ENCODE peak calls at places on chromosome 1, in nine cellular contexts. One of them, this sample, is unnamed. For H3K9me3, the result is how much of the 10 kb centered on the place peaks cover.

GRCh38 chr1:109272831-109273547 is 10.0 kb downstream of the PSRC1 start:
- DNase-seq in breast epithelium: no peak
- DNase-seq in tibial nerve: no peak
- DNase-seq in CD4-positive, alpha-beta memory T cell: no peak
- DNase-seq in OCI-LY7: no peak
- DNase-seq in heart right ventricle: no peak
- DNase-seq in mucosa of descending colon: peak
- DNase-seq in IMR-90: no peak
- DNase-seq in fibroblast of lung: no peak
- DNase-seq in this sample: no peak

GRCh38 chr1:6101826-6102225 is 56.1 kb downstream of the KCNAB2 start:
- DNase-seq in breast epithelium: no peak
- DNase-seq in tibial nerve: no peak
- DNase-seq in CD4-positive, alpha-beta memory T cell: no peak
- DNase-seq in OCI-LY7: no peak
- DNase-seq in heart right ventricle: no peak
- DNase-seq in mucosa of descending colon: peak
- DNase-seq in IMR-90: no peak
- DNase-seq in fibroblast of lung: no peak
- DNase-seq in this sample: no peak

GRCh38 chr1:29789221-29789909 is 553.0 kb downstream of the PTPRU start:
- DNase-seq in breast epithelium: no peak
- DNase-seq in tibial nerve: no peak
- DNase-seq in CD4-positive, alpha-beta memory T cell: no peak
- DNase-seq in OCI-LY7: no peak
- DNase-seq in heart right ventricle: no peak
- DNase-seq in mucosa of descending colon: no peak
- DNase-seq in IMR-90: peak
- DNase-seq in fibroblast of lung: no peak
- DNase-seq in this sample: no peak

GRCh38 chr1:235724716-235725115 is 75.1 kb upstream of the GNG4 start:
- DNase-seq in breast epithelium: no peak
- DNase-seq in tibial nerve: no peak
- DNase-seq in CD4-positive, alpha-beta memory T cell: no peak
- DNase-seq in OCI-LY7: no peak
- DNase-seq in heart right ventricle: no peak
- DNase-seq in mucosa of descending colon: no peak
- DNase-seq in IMR-90: no peak
- DNase-seq in fibroblast of lung: no peak
- DNase-seq in this sample: peak

GRCh38 chr1:52967666-52968065 is 40.6 kb downstream of the SCP2 start:
- DNase-seq in breast epithelium: no peak
- DNase-seq in tibial nerve: no peak
- DNase-seq in CD4-positive, alpha-beta memory T cell: no peak
- DNase-seq in OCI-LY7: no peak
- DNase-seq in heart right ventricle: no peak
- DNase-seq in mucosa of descending colon: no peak
- DNase-seq in IMR-90: no peak
- DNase-seq in fibroblast of lung: no peak
- DNase-seq in this sample: no peak

GRCh38 chr1:117574206-117574835 is 31.5 kb upstream of the TENT5C start:
- DNase-seq in breast epithelium: peak
- DNase-seq in tibial nerve: no peak
- DNase-seq in CD4-positive, alpha-beta memory T cell: no peak
- DNase-seq in OCI-LY7: no peak
- DNase-seq in heart right ventricle: no peak
- DNase-seq in mucosa of descending colon: no peak
- DNase-seq in IMR-90: no peak
- DNase-seq in fibroblast of lung: no peak
- DNase-seq in this sample: no peak

GRCh38 chr1:100580446-100580845 is 42.5 kb downstream of the GPR88 start:
- DNase-seq in breast epithelium: no peak
- DNase-seq in tibial nerve: no peak
- DNase-seq in CD4-positive, alpha-beta memory T cell: no peak
- DNase-seq in OCI-LY7: no peak
- DNase-seq in heart right ventricle: no peak
- DNase-seq in mucosa of descending colon: no peak
- DNase-seq in IMR-90: peak
- DNase-seq in fibroblast of lung: no peak
- DNase-seq in this sample: no peak

GRCh38 chr1:205907794-205908193 is 35.5 kb downstream of the SLC26A9 start:
- DNase-seq in breast epithelium: no peak
- DNase-seq in tibial nerve: no peak
- DNase-seq in CD4-positive, alpha-beta memory T cell: no peak
- DNase-seq in OCI-LY7: peak
- DNase-seq in heart right ventricle: no peak
- DNase-seq in mucosa of descending colon: no peak
- DNase-seq in IMR-90: peak
- DNase-seq in fibroblast of lung: peak
- DNase-seq in this sample: peak

DNA sequence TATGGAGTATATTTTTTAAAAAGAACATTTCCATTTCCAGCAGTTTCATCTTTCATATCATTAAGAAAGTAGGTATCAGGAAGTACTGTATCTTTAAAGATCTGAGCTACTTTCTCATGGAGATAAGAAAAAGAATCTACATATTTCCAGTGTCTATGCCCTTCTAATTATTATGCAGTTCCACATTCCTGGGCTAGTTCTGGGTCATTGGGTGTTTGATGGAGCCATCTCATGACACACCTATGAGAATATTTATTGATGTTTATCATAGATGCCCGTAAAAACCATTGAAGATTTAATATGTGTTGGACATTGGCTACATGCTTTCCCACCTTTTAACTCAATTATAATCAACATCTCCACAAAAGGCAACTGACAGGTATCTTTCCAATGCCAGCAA is 21.0 kb downstream of the LCE4A start:
- DNase-seq in breast epithelium: no peak
- DNase-seq in tibial nerve: no peak
- DNase-seq in CD4-positive, alpha-beta memory T cell: no peak
- DNase-seq in OCI-LY7: no peak
- DNase-seq in heart right ventricle: no peak
- DNase-seq in mucosa of descending colon: no peak
- DNase-seq in IMR-90: no peak
- DNase-seq in fibroblast of lung: no peak
- DNase-seq in this sample: no peak
- H3K9me3 ChIP-seq in breast epithelium: under half
- H3K9me3 ChIP-seq in tibial nerve: under half
- H3K9me3 ChIP-seq in CD4-positive, alpha-beta memory T cell: under half
- H3K9me3 ChIP-seq in OCI-LY7: under half
- H3K9me3 ChIP-seq in heart right ventricle: under half
- H3K9me3 ChIP-seq in mucosa of descending colon: under half
- H3K9me3 ChIP-seq in IMR-90: under half
- H3K9me3 ChIP-seq in fibroblast of lung: under half
- H3K9me3 ChIP-seq in this sample: under half

DNA sequence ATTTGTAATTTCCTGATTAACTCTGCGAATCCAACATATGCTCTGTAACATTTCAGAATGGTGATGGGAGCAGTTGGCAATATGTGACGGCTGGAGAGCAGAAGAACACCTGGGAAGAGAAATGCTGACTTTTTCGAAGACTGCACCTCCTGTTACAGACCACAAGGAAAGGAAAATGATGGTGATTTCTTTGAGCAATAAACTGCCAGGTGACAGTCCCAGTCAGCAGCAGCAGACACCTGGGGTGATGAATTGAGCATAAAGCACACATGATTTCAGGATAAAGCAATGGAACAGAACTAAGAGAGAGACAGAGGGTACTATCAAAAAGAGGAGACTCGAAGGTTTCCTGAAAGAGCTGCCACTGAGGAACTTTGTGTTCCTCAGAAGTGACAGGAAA is 528.6 kb downstream of the NEGR1 start:
- DNase-seq in breast epithelium: no peak
- DNase-seq in tibial nerve: no peak
- DNase-seq in CD4-positive, alpha-beta memory T cell: no peak
- DNase-seq in OCI-LY7: no peak
- DNase-seq in heart right ventricle: no peak
- DNase-seq in mucosa of descending colon: no peak
- DNase-seq in IMR-90: no peak
- DNase-seq in fibroblast of lung: no peak
- DNase-seq in this sample: no peak
- H3K4me3 ChIP-seq in breast epithelium: no peak
- H3K4me3 ChIP-seq in tibial nerve: no peak
- H3K4me3 ChIP-seq in CD4-positive, alpha-beta memory T cell: no peak
- H3K4me3 ChIP-seq in OCI-LY7: no peak
- H3K4me3 ChIP-seq in heart right ventricle: no peak
- H3K4me3 ChIP-seq in mucosa of descending colon: no peak
- H3K4me3 ChIP-seq in IMR-90: no peak
- H3K4me3 ChIP-seq in fibroblast of lung: no peak
- H3K4me3 ChIP-seq in this sample: no peak

GRCh38 chr1:209267968-209268367 is 315.5 kb upstream of the CAMK1G start:
- DNase-seq in breast epithelium: no peak
- DNase-seq in tibial nerve: no peak
- DNase-seq in CD4-positive, alpha-beta memory T cell: no peak
- DNase-seq in OCI-LY7: no peak
- DNase-seq in heart right ventricle: no peak
- DNase-seq in mucosa of descending colon: no peak
- DNase-seq in IMR-90: no peak
- DNase-seq in fibroblast of lung: no peak
- DNase-seq in this sample: no peak

GRCh38 chr1:209268479-209268878 is 315.0 kb upstream of the CAMK1G start:
- DNase-seq in breast epithelium: no peak
- DNase-seq in tibial nerve: no peak
- DNase-seq in CD4-positive, alpha-beta memory T cell: no peak
- DNase-seq in OCI-LY7: no peak
- DNase-seq in heart right ventricle: no peak
- DNase-seq in mucosa of descending colon: no peak
- DNase-seq in IMR-90: no peak
- DNase-seq in fibroblast of lung: no peak
- DNase-seq in this sample: no peak

GRCh38 chr1:209266590-209267172 is 316.8 kb upstream of the CAMK1G start:
- DNase-seq in breast epithelium: no peak
- DNase-seq in tibial nerve: no peak
- DNase-seq in CD4-positive, alpha-beta memory T cell: no peak
- DNase-seq in OCI-LY7: no peak
- DNase-seq in heart right ventricle: no peak
- DNase-seq in mucosa of descending colon: no peak
- DNase-seq in IMR-90: peak
- DNase-seq in fibroblast of lung: peak
- DNase-seq in this sample: peak
- H3K9me3 ChIP-seq in breast epithelium: under half
- H3K9me3 ChIP-seq in tibial nerve: under half
- H3K9me3 ChIP-seq in CD4-positive, alpha-beta memory T cell: under half
- H3K9me3 ChIP-seq in OCI-LY7: under half
- H3K9me3 ChIP-seq in heart right ventricle: under half
- H3K9me3 ChIP-seq in mucosa of descending colon: under half
- H3K9me3 ChIP-seq in IMR-90: under half
- H3K9me3 ChIP-seq in fibroblast of lung: under half
- H3K9me3 ChIP-seq in this sample: under half

GRCh38 chr1:45622891-45623394 is 911 bp downstream of the CCDC17 start:
- DNase-seq in breast epithelium: no peak
- DNase-seq in tibial nerve: no peak
- DNase-seq in CD4-positive, alpha-beta memory T cell: no peak
- DNase-seq in OCI-LY7: no peak
- DNase-seq in heart right ventricle: no peak
- DNase-seq in mucosa of descending colon: no peak
- DNase-seq in IMR-90: no peak
- DNase-seq in fibroblast of lung: no peak
- DNase-seq in this sample: no peak

GRCh38 chr1:45620588-45621500 is 3.0 kb downstream of the CCDC17 start:
- DNase-seq in breast epithelium: no peak
- DNase-seq in tibial nerve: no peak
- DNase-seq in CD4-positive, alpha-beta memory T cell: no peak
- DNase-seq in OCI-LY7: no peak
- DNase-seq in heart right ventricle: no peak
- DNase-seq in mucosa of descending colon: no peak
- DNase-seq in IMR-90: no peak
- DNase-seq in fibroblast of lung: no peak
- DNase-seq in this sample: no peak

GRCh38 chr1:45621895-45622266 is 2.0 kb downstream of the CCDC17 start:
- DNase-seq in breast epithelium: no peak
- DNase-seq in tibial nerve: no peak
- DNase-seq in CD4-positive, alpha-beta memory T cell: no peak
- DNase-seq in OCI-LY7: no peak
- DNase-seq in heart right ventricle: no peak
- DNase-seq in mucosa of descending colon: no peak
- DNase-seq in IMR-90: no peak
- DNase-seq in fibroblast of lung: no peak
- DNase-seq in this sample: no peak

GRCh38 chr1:45621501-45621836 is 2.4 kb downstream of the CCDC17 start:
- DNase-seq in breast epithelium: no peak
- DNase-seq in tibial nerve: no peak
- DNase-seq in CD4-positive, alpha-beta memory T cell: no peak
- DNase-seq in OCI-LY7: no peak
- DNase-seq in heart right ventricle: no peak
- DNase-seq in mucosa of descending colon: no peak
- DNase-seq in IMR-90: no peak
- DNase-seq in fibroblast of lung: no peak
- DNase-seq in this sample: no peak

DNA sequence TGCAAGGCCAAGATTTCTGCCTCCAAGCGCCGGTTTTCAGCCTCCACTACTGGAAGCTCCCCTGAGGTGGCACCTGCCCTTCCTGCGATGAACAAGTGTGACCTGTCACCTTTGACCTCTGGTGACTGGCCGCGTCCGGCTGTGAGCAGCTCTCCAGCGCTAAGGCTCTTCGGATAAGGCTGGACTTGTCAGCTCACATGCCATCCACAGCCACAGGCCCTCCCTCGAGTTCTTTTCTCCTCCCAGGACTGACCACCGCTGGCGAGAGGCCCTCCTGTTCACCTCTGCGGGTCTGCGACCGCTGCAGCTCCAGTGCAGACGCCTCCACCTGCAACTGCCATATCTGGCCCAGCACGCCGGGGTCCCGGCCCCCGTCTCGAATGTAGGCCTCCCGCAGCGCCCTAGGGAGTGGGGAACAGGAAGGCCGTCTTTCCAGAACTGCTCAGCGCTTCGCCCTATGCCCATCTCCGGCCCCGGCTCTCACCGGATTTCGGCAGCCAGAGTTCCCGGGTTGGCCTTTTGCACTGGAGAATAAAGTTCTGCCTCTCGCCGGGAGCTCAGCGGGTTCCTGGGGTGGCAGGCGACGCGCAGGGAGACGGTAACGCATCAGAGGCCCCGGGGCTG is 1.5 kb downstream of the CCDC17 start:
- DNase-seq in breast epithelium: no peak
- DNase-seq in tibial nerve: no peak
- DNase-seq in CD4-positive, alpha-beta memory T cell: no peak
- DNase-seq in OCI-LY7: no peak
- DNase-seq in heart right ventricle: no peak
- DNase-seq in mucosa of descending colon: no peak
- DNase-seq in IMR-90: no peak
- DNase-seq in fibroblast of lung: no peak
- DNase-seq in this sample: no peak
- H3K4me3 ChIP-seq in breast epithelium: peak
- H3K4me3 ChIP-seq in tibial nerve: no peak
- H3K4me3 ChIP-seq in CD4-positive, alpha-beta memory T cell: no peak
- H3K4me3 ChIP-seq in OCI-LY7: no peak
- H3K4me3 ChIP-seq in heart right ventricle: peak
- H3K4me3 ChIP-seq in mucosa of descending colon: no peak
- H3K4me3 ChIP-seq in IMR-90: no peak
- H3K4me3 ChIP-seq in fibroblast of lung: no peak
- H3K4me3 ChIP-seq in this sample: no peak